ENCODE peak calls at places on chromosomes 11 and 22, in seven cellular contexts. One of them, this sample, is unnamed.

GRCh38 chr11:24624432-24624831 is 127.6 kb downstream of the LUZP2 start:
- DNase-seq in HCT116: no peak
- DNase-seq in tibial nerve: no peak
- DNase-seq in lower lobe of right lung: no peak
- DNase-seq in pancreas: no peak
- DNase-seq in mammary epithelial cell: no peak
- DNase-seq in left lung: no peak
- DNase-seq in this sample: no peak

GRCh38 chr11:58292017-58292416 is 24.0 kb upstream of the OR10W1 start:
- DNase-seq in HCT116: no peak
- DNase-seq in tibial nerve: no peak
- DNase-seq in lower lobe of right lung: no peak
- DNase-seq in pancreas: no peak
- DNase-seq in mammary epithelial cell: no peak
- DNase-seq in left lung: no peak
- DNase-seq in this sample: no peak

GRCh38 chr22:50189849-50190181 is 4.1 kb downstream of the TRABD start:
- DNase-seq in HCT116: no peak
- DNase-seq in tibial nerve: no peak
- DNase-seq in lower lobe of right lung: no peak
- DNase-seq in pancreas: no peak
- DNase-seq in mammary epithelial cell: no peak
- DNase-seq in left lung: no peak
- DNase-seq in this sample: no peak

GRCh38 chr22:45296628-45297297 is 12.0 kb downstream of the UPK3A start:
- DNase-seq in HCT116: no peak
- DNase-seq in tibial nerve: no peak
- DNase-seq in lower lobe of right lung: no peak
- DNase-seq in pancreas: no peak
- DNase-seq in mammary epithelial cell: no peak
- DNase-seq in left lung: no peak
- DNase-seq in this sample: no peak

GRCh38 chr22:24827305-24827704 is 21.3 kb downstream of the SGSM1 start:
- DNase-seq in HCT116: no peak
- DNase-seq in tibial nerve: no peak
- DNase-seq in lower lobe of right lung: peak; percentile 70
- DNase-seq in pancreas: peak; percentile 82
- DNase-seq in mammary epithelial cell: no peak
- DNase-seq in left lung: peak; percentile 66
- DNase-seq in this sample: no peak

GRCh38 chr11:113896156-113896879 is 8.3 kb upstream of the HTR3B start:
- DNase-seq in HCT116: peak; percentile 10
- DNase-seq in tibial nerve: no peak
- DNase-seq in lower lobe of right lung: no peak
- DNase-seq in pancreas: no peak
- DNase-seq in mammary epithelial cell: no peak
- DNase-seq in left lung: no peak
- DNase-seq in this sample: no peak

GRCh38 chr11:38131535-38131934 is 1533.5 kb upstream of the RAG2 start:
- DNase-seq in HCT116: no peak
- DNase-seq in tibial nerve: no peak
- DNase-seq in lower lobe of right lung: no peak
- DNase-seq in pancreas: no peak
- DNase-seq in mammary epithelial cell: no peak
- DNase-seq in left lung: no peak
- DNase-seq in this sample: no peak

GRCh38 chr22:36288571-36289405 is 35.9 kb downstream of the APOL1 start:
- DNase-seq in HCT116: no peak
- DNase-seq in tibial nerve: no peak
- DNase-seq in lower lobe of right lung: peak; percentile 49
- DNase-seq in pancreas: no peak
- DNase-seq in mammary epithelial cell: no peak
- DNase-seq in left lung: peak; percentile 29
- DNase-seq in this sample: peak; percentile 47

GRCh38 chr11:10591741-10592140 is 23.3 kb upstream of the LYVE1 start:
- DNase-seq in HCT116: no peak
- DNase-seq in tibial nerve: no peak
- DNase-seq in lower lobe of right lung: no peak
- DNase-seq in pancreas: no peak
- DNase-seq in mammary epithelial cell: no peak
- DNase-seq in left lung: no peak
- DNase-seq in this sample: no peak

GRCh38 chr11:92531051-92531747 is 306.6 kb downstream of the FAT3 start:
- DNase-seq in HCT116: no peak
- DNase-seq in tibial nerve: no peak
- DNase-seq in lower lobe of right lung: no peak
- DNase-seq in pancreas: no peak
- DNase-seq in mammary epithelial cell: no peak
- DNase-seq in left lung: no peak
- DNase-seq in this sample: no peak

GRCh38 chr11:94544582-94544831 is 786 bp downstream of the FUT4 start:
- DNase-seq in HCT116: no peak
- DNase-seq in tibial nerve: no peak
- DNase-seq in lower lobe of right lung: peak; percentile 60
- DNase-seq in pancreas: no peak
- DNase-seq in mammary epithelial cell: no peak
- DNase-seq in left lung: no peak
- DNase-seq in this sample: no peak

GRCh38 chr22:28207281-28208030 is 288.4 kb upstream of the PITPNB start:
- DNase-seq in HCT116: no peak
- DNase-seq in tibial nerve: no peak
- DNase-seq in lower lobe of right lung: no peak
- DNase-seq in pancreas: no peak
- DNase-seq in mammary epithelial cell: no peak
- DNase-seq in left lung: no peak
- DNase-seq in this sample: no peak

GRCh38 chr11:63536669-63537292 is at the start of gene PLAAT4:
- DNase-seq in HCT116: no peak
- DNase-seq in tibial nerve: no peak
- DNase-seq in lower lobe of right lung: no peak
- DNase-seq in pancreas: peak; percentile 50
- DNase-seq in mammary epithelial cell: peak; percentile 29
- DNase-seq in left lung: no peak
- DNase-seq in this sample: peak; percentile 36

GRCh38 chr22:31253949-31254348 is 38.3 kb downstream of the PIK3IP1 start:
- DNase-seq in HCT116: no peak
- DNase-seq in tibial nerve: no peak
- DNase-seq in lower lobe of right lung: peak; percentile 81
- DNase-seq in pancreas: peak; percentile 85
- DNase-seq in mammary epithelial cell: peak; percentile 98
- DNase-seq in left lung: peak; percentile 75
- DNase-seq in this sample: peak; percentile 45

DNA sequence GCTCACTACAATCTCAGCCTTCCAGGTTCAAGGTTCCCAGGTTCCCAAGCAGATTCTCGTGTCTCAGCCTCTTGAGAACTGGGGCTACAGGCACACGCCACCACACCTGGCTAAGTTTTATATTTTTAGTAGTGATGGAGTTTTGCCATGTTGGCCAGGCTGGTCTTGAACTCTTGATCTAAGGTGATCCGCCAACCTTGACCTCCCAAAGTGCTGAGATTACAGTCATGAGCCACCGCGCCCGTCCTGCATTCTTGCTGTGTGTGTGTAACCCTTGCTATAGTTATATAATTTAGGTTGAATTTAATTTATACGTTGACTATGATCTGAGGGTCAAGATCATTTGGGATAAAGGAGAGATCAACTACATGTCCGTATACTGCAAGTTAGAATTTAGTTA is 29.3 kb upstream of the ROBO3 start:
- DNase-seq in HCT116: no peak
- DNase-seq in tibial nerve: no peak
- DNase-seq in lower lobe of right lung: no peak
- DNase-seq in pancreas: no peak
- DNase-seq in mammary epithelial cell: no peak
- DNase-seq in left lung: no peak
- DNase-seq in this sample: no peak
- H3K27me3 ChIP-seq in HCT116: peaks cover 5% of the 10 kb centered on the region
- H3K27me3 ChIP-seq in tibial nerve: peaks cover 42% of the 10 kb centered on the region
- H3K27me3 ChIP-seq in lower lobe of right lung: peaks cover 32% of the 10 kb centered on the region
- H3K27me3 ChIP-seq in pancreas: no peaks in the 10 kb centered on the region
- H3K27me3 ChIP-seq in mammary epithelial cell: peaks cover 54% of the 10 kb centered on the region
- H3K27me3 ChIP-seq in left lung: peaks cover 27% of the 10 kb centered on the region
- H3K27me3 ChIP-seq in this sample: peaks cover 45% of the 10 kb centered on the region

DNA sequence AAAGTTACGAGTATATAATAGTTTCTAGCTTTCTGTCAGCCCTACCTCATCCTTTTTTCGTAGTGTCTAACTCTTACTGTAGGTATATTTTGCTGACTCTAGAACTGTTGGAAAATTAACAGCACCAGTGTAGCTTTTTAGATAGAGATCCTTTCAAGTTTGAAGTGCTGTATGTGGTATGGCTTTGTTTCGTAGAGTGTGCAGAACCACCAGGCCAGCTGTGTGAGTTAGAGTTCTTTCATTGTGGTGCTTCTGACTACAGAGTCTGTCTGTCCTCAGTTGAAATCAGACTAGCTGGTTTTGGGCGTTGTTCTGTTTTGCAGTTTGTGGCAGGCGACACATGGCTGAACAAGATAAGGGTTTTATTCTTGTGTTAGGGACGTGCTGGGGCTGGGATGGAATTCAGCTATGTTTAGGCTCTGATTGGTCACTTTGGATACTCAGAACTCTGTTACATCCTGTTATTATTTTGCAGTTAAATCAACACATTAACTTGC is 3.2 kb downstream of the ARHGEF12 start:
- DNase-seq in HCT116: no peak
- DNase-seq in tibial nerve: no peak
- DNase-seq in lower lobe of right lung: no peak
- DNase-seq in pancreas: no peak
- DNase-seq in mammary epithelial cell: peak; percentile 45
- DNase-seq in left lung: no peak
- DNase-seq in this sample: no peak
- H3K4me3 ChIP-seq in HCT116: no peak overlapping the region
- H3K4me3 ChIP-seq in tibial nerve: peak overlapping the region; percentile 83
- H3K4me3 ChIP-seq in lower lobe of right lung: peak overlapping the region; percentile 91
- H3K4me3 ChIP-seq in pancreas: no peak overlapping the region
- H3K4me3 ChIP-seq in mammary epithelial cell: peak overlapping the region; percentile 97
- H3K4me3 ChIP-seq in left lung: peak overlapping the region; percentile 68
- H3K4me3 ChIP-seq in this sample: no peak overlapping the region

GRCh38 chr11:12409621-12410005 is 32.2 kb downstream of the PARVA start:
- DNase-seq in HCT116: no peak
- DNase-seq in tibial nerve: no peak
- DNase-seq in lower lobe of right lung: no peak
- DNase-seq in pancreas: no peak
- DNase-seq in mammary epithelial cell: no peak
- DNase-seq in left lung: no peak
- DNase-seq in this sample: no peak
- H3K36me3 ChIP-seq in HCT116: no peaks in the 10 kb centered on the region
- H3K36me3 ChIP-seq in tibial nerve: no peaks in the 10 kb centered on the region
- H3K36me3 ChIP-seq in lower lobe of right lung: no peaks in the 10 kb centered on the region
- H3K36me3 ChIP-seq in pancreas: no peaks in the 10 kb centered on the region
- H3K36me3 ChIP-seq in mammary epithelial cell: no peaks in the 10 kb centered on the region
- H3K36me3 ChIP-seq in left lung: no peaks in the 10 kb centered on the region
- H3K36me3 ChIP-seq in this sample: no peaks in the 10 kb centered on the region

DNA sequence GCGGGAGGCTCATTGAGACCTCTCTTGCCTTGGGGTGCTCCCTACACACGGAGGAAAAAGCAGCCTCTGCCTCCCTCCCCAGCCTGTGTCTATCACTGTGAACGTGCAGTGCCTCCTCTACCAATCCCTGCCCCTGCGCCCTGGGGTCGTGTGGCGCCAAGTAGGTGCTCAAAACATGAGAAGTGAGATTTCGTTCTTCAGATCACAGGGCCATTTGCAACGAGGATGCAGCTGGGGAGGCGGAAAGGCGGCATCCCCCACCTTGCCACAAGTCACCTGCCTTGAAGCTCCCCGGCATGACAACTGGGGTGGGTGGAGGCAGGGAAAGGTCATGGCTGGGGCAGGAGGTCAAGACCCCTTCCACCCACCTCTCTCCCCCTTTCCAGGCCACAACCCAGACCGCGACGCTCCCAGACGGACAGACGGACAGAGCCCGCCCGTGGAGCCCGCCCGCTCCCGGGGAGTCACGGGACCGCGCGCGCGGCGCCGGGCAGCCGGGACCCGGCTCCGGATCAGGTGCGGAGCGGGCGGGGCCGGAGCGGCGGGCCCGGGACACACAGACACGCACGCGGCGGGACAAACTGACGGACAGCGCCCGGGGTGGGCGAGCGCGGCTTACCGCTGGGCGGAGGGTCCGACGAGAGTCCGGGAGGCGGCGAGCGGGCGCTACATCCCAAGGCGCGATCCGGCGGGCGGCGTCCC is 487 bp downstream of the KCNJ4 start:
- DNase-seq in HCT116: no peak
- DNase-seq in tibial nerve: no peak
- DNase-seq in lower lobe of right lung: no peak
- DNase-seq in pancreas: no peak
- DNase-seq in mammary epithelial cell: no peak
- DNase-seq in left lung: no peak
- DNase-seq in this sample: peak; percentile 86
- H3K27me3 ChIP-seq in HCT116: no peaks in the 10 kb centered on the region
- H3K27me3 ChIP-seq in tibial nerve: peaks cover 64% of the 10 kb centered on the region
- H3K27me3 ChIP-seq in lower lobe of right lung: peaks cover 62% of the 10 kb centered on the region
- H3K27me3 ChIP-seq in pancreas: no peaks in the 10 kb centered on the region
- H3K27me3 ChIP-seq in mammary epithelial cell: peaks cover 10% of the 10 kb centered on the region
- H3K27me3 ChIP-seq in left lung: peaks cover 41% of the 10 kb centered on the region
- H3K27me3 ChIP-seq in this sample: peaks cover 47% of the 10 kb centered on the region